ENCODE peak calls at places on chromosomes 2 and 18, in four cellular contexts. C is K562, Z is A549, A is H1. N is an unnamed sample.

GRCh38 chr2:41116106-41116797 is 664.4 kb upstream of the SLC8A1 start:
- DNase-seq in C (no peak), A (no peak), Z (no peak), N (no peak)

GRCh38 chr2:185787530-185788145 is 49.0 kb downstream of the FSIP2 start:
- DNase-seq in Z (no peak), C (no peak), A (no peak), N (no peak)

GRCh38 chr2:120546077-120546864 is 189.4 kb upstream of the GLI2 start:
- DNase-seq in A (no peak), Z (no peak), C (peak; percentile 19), N (peak; percentile 97)

GRCh38 chr2:60174146-60174545 is 379.3 kb downstream of the BCL11A start:
- DNase-seq in Z (no peak), A (no peak), C (no peak), N (no peak)

GRCh38 chr2:21820271-21820670 is 696.5 kb downstream of the TDRD15 start:
- DNase-seq in C (no peak), Z (no peak), A (no peak), N (no peak)

GRCh38 chr2:214226061-214226460 is 184.8 kb upstream of the VWC2L start:
- DNase-seq in C (no peak), Z (no peak), A (no peak), N (no peak)

GRCh38 chr2:120424274-120424796 is 78.4 kb downstream of the INHBB start:
- DNase-seq in A (peak; percentile 42), C (no peak), Z (no peak), N (no peak)

GRCh38 chr2:67076265-67076664 is 320.9 kb upstream of the ETAA1 start:
- DNase-seq in Z (no peak), A (no peak), C (no peak), N (no peak)

GRCh38 chr2:224163573-224164307 is 124.7 kb upstream of the SERPINE2 start:
- DNase-seq in Z (peak; percentile 29), A (peak; percentile 4), C (no peak), N (no peak)

GRCh38 chr2:191264647-191265079 is 19.5 kb downstream of the MYO1B start:
- DNase-seq in C (no peak), Z (no peak), A (no peak), N (no peak)

GRCh38 chr18:61676763-61677434 is 215.9 kb downstream of the RNF152 start:
- DNase-seq in C (no peak), Z (no peak), A (no peak), N (no peak)

GRCh38 chr2:70380621-70381020 is 78.8 kb upstream of the FAM136A start:
- DNase-seq in A (no peak), Z (no peak), C (no peak), N (no peak)

GRCh38 chr2:44769349-44770005 is 172.0 kb upstream of the SIX3 start:
- DNase-seq in A (no peak), Z (no peak), C (no peak), N (no peak)

GRCh38 chr2:8490166-8490565 is 191.7 kb upstream of the ID2 start:
- DNase-seq in C (no peak), Z (no peak), A (no peak), N (no peak)

GRCh38 chr2:102871707-102872106 is 109.9 kb downstream of the TMEM182 start:
- DNase-seq in Z (no peak), C (no peak), A (no peak), N (no peak)

GRCh38 chr2:55224761-55225261 is 7.3 kb downstream of the CLHC1 start:
- DNase-seq in Z (peak; percentile 37), A (no peak), C (no peak), N (no peak)

GRCh38 chr2:6580982-6581381 is 284.7 kb downstream of the CMPK2 start:
- DNase-seq in C (no peak), A (no peak), Z (no peak), N (no peak)

GRCh38 chr2:67526283-67526682 is 129.2 kb downstream of the ETAA1 start:
- DNase-seq in Z (peak; percentile 17), C (no peak), A (no peak), N (no peak)

GRCh38 chr18:68532328-68532885 is 182.5 kb downstream of the TMX3 start:
- DNase-seq in Z (no peak), C (no peak), A (no peak), N (no peak)

GRCh38 chr18:8639762-8640161 is 30.5 kb downstream of the RAB12 start:
- DNase-seq in A (no peak), Z (no peak), C (no peak), N (no peak)

GRCh38 chr2:70035344-70035844 is 51.9 kb upstream of the PCBP1 start:
- DNase-seq in A (no peak), Z (no peak), C (no peak), N (no peak)

GRCh38 chr2:68362749-68363148 is 2.3 kb upstream of the PLEK start:
- DNase-seq in A (no peak), C (no peak), Z (no peak), N (no peak)

DNA sequence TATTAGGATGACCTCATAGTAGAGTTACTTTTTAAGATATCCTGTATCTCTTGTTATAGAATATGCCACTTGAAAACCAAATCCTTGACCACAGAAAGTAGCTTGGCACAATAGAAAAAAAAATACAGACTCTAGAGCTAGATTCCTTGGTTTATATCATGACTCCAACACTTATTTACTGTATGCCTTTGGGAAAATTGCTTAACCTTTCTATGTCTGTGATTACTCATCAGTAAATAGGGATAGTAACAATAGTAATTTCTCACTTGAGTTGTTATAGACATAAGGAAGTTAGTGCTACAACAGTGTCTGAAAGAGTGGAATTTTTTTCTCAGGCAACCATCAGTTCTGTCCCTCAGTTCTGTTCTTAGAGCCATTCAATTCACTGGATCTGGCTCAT is 193.8 kb downstream of the GULP1 start:
- DNase-seq in C (no peak), A (no peak), Z (peak; percentile 19), N (no peak)
- TF ChIP-seq RNF2 in C (no peak), A (no peak), Z (no peak), N (no peak)

GRCh38 chr2:88085099-88085498 is 17.5 kb downstream of the SMYD1 start:
- DNase-seq in C (no peak), Z (no peak), A (no peak), N (no peak)

GRCh38 chr2:88081924-88082609 is 14.4 kb downstream of the SMYD1 start:
- DNase-seq in A (no peak), Z (no peak), C (no peak), N (no peak)

GRCh38 chr2:88085602-88086001 is 18.0 kb downstream of the SMYD1 start:
- DNase-seq in C (no peak), A (no peak), Z (no peak), N (no peak)

GRCh38 chr2:88080545-88080944 is 12.9 kb downstream of the SMYD1 start:
- DNase-seq in A (no peak), C (no peak), Z (no peak), N (no peak)

GRCh38 chr2:88082781-88083180 is 15.2 kb downstream of the SMYD1 start:
- DNase-seq in A (no peak), C (no peak), Z (no peak), N (no peak)
- TF ChIP-seq RNF2 in A (no peak), C (no peak), Z (no peak), N (no peak)

GRCh38 chr2:109453596-109453995 is 160.2 kb downstream of the SEPTIN10 start:
- DNase-seq in A (no peak), C (no peak), Z (no peak), N (no peak)
- TF ChIP-seq RNF2 in A (no peak), C (no peak), Z (no peak), N (no peak)

DNA sequence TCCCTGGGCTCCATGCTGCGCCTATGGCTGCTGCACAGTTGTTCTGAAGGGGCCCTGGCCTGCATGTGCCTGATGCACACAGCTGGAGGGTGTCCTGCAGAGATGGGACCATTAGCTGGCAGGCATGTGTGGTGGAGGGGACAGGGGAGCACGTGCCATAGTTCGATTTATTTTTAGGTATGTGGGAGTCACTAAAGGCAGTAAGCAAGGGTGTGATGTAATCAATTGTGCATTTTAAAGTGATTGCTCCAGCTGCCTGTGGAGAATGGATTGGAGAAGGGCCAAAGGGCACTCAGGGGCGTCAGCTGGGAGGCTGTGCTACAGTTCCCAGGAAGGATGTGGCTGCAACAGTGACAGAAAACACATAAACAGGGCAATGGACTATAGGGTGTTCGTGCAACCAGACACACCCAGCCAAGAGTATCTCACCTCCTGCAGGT is 205.1 kb downstream of the ARL4C start:
- DNase-seq in A (no peak), Z (peak; percentile 63), C (no peak), N (no peak)
- TF ChIP-seq RNF2 in A (no peak), Z (no peak), C (no peak), N (no peak)

GRCh38 chr2:2746731-2747130 is 415.7 kb upstream of the MYT1L start:
- DNase-seq in Z (no peak), C (no peak), A (no peak), N (no peak)

GRCh38 chr2:2744958-2745715 is 414.1 kb upstream of the MYT1L start:
- DNase-seq in Z (no peak), A (no peak), C (no peak), N (no peak)

GRCh38 chr2:2742745-2743144 is 411.7 kb upstream of the MYT1L start:
- DNase-seq in C (no peak), Z (no peak), A (no peak), N (no peak)

GRCh38 chr2:2740238-2740775 is 409.2 kb upstream of the MYT1L start:
- DNase-seq in A (no peak), Z (no peak), C (no peak), N (no peak)

DNA sequence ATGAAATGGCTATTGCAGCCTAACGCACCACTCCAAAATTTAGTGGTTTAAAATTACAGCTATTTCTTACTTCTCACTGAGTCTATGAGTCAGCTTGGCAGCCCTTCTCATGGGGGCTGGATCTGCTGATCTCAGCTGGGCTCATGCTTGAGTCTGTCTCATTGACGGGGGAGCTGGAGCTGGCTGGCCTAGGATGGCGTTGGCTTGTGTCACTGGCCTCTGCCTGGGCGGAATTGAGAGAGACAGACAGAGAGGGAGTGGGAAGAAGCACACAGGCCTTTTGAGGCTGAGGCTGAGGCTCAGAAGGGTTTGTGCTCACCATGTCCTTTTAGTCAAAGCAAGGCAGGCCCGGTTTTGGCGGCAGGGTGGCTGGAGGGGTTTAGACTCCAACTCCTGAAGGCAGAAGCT is 412.1 kb upstream of the MYT1L start:
- DNase-seq in Z (no peak), C (no peak), A (no peak), N (no peak)
- TF ChIP-seq RNF2 in Z (no peak), C (no peak), A (no peak), N (no peak)

DNA sequence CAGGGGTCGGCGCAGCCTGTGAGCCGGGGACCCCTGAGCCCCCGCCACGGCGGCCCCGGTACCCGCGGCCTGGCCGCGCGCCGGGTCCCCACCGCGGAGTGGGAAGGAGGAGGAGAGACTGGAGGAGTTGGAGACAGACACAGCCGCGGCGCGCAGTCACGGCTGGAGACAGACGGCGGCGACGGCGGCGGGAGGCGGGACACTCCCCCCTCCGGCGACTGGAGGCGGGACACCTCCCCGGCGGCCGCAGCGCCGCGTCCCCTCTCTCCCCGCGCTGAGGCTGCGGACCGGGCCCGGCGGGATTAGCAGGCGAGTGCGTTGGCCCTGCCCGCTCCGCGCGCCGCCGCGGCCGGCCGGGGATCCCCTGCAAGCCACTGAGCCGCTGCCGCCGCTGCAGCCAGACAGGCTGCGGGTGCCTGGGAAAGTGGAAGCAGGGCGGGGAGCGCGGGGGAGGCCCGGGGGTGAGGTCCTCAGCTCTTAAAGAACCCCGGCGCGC is 1.0 kb upstream of the LDLRAD4 start:
- DNase-seq in A (peak; percentile 65), C (peak; percentile 50), Z (peak; percentile 39), N (no peak)
- TF ChIP-seq RNF2 in A (no peak), C (no peak), Z (no peak), N (no peak)

GRCh38 chr2:239161711-239162140 is 239.1 kb downstream of the HDAC4 start:
- DNase-seq in C (no peak), Z (no peak), A (no peak), N (no peak)
- TF ChIP-seq RNF2 in C (no peak), Z (no peak), A (no peak), N (no peak)

N was measured in HepG2.